ENCODE peak calls at places on chromosomes 13 and 19, in ten cellular contexts. H, B, E, C, F, A, W, I, M and X are unnamed samples. For H3K36me3 and H3K4me1, the result is how much of the 10 kb centered on the place peaks cover.

GRCh38 chr13:35621989-35622388 is 145.5 kb upstream of the MAB21L1 start:
- DNase-seq in W (no peak), A (no peak), E (no peak), B (no peak), F (no peak), H (no peak), C (no peak), M (no peak), I (no peak), X (no peak)

GRCh38 chr13:84847107-84847506 is 952.1 kb downstream of the SLITRK6 start:
- DNase-seq in F (no peak), E (no peak), I (no peak), H (no peak), A (no peak), B (no peak), M (no peak), C (no peak), W (no peak), X (no peak)

GRCh38 chr13:82962422-82962821 is 919.9 kb downstream of the SLITRK1 start:
- DNase-seq in W (no peak), H (no peak), M (no peak), E (no peak), C (no peak), A (no peak), F (no peak), B (no peak), I (no peak), X (no peak)

GRCh38 chr13:41458187-41458938 is 1.0 kb downstream of the RGCC start:
- DNase-seq in A (no peak), H (peak), I (no peak), C (no peak), M (peak), F (peak), E (peak), W (no peak), B (no peak), X (peak)

GRCh38 chr19:33235269-33235995 is 9.8 kb upstream of the SLC7A10 start:
- DNase-seq in H (peak), A (peak), C (peak), I (peak), F (peak), M (peak), E (peak), B (peak), W (peak), X (peak)

GRCh38 chr13:26914624-26915023 is 154.0 kb upstream of the GPR12 start:
- DNase-seq in M (no peak), B (no peak), W (no peak), E (no peak), I (no peak), F (no peak), A (no peak), C (no peak), H (no peak), X (no peak)

GRCh38 chr19:28199323-28199722 is 1013.6 kb downstream of the UQCRFS1 start:
- DNase-seq in I (no peak), A (no peak), B (no peak), F (no peak), C (no peak), H (no peak), E (no peak), M (no peak), W (no peak), X (no peak)

GRCh38 chr19:38266070-38266469 is 1.7 kb downstream of the SPINT2 start:
- DNase-seq in M (no peak), B (no peak), I (no peak), F (no peak), W (peak), H (no peak), C (no peak), A (no peak), E (no peak), X (no peak)

GRCh38 chr13:105918842-105919741 is 616.4 kb downstream of the EFNB2 start:
- DNase-seq in I (no peak), W (peak), A (no peak), E (no peak), C (no peak), B (no peak), M (no peak), H (no peak), F (no peak), X (no peak)

GRCh38 chr13:97904059-97904458 is 49.4 kb upstream of the IPO5 start:
- DNase-seq in W (no peak), C (no peak), H (no peak), E (no peak), M (no peak), B (no peak), I (no peak), F (no peak), A (no peak), X (no peak)

GRCh38 chr13:107035778-107036177 is 467.8 kb upstream of the ARGLU1 start:
- DNase-seq in F (no peak), M (no peak), H (no peak), B (no peak), C (no peak), E (no peak), I (no peak), W (no peak), A (no peak), X (no peak)

GRCh38 chr19:23822735-23823134 is 64.0 kb upstream of the ZNF681 start:
- DNase-seq in M (no peak), W (peak), F (no peak), A (no peak), B (no peak), I (no peak), C (no peak), H (no peak), E (no peak), X (no peak)

GRCh38 chr19:28351761-28352160 is 861.2 kb downstream of the UQCRFS1 start:
- DNase-seq in E (no peak), F (no peak), B (no peak), W (no peak), A (no peak), H (no peak), M (no peak), I (no peak), C (no peak), X (no peak)

GRCh38 chr13:71864981-71865857 is 1.8 kb downstream of the DACH1 start:
- DNase-seq in I (no peak), H (peak), C (no peak), M (no peak), F (peak), B (no peak), W (no peak), E (peak), A (no peak), X (peak)

GRCh38 chr19:5621945-5622464 is 571 bp downstream of the SAFB2 start:
- DNase-seq in E (peak), C (no peak), I (no peak), H (peak), A (no peak), W (no peak), M (no peak), B (no peak), F (no peak), X (peak)

GRCh38 chr19:17718988-17719711 is at the start of gene MAP1S:
- DNase-seq in W (peak), A (no peak), M (peak), B (peak), E (peak), F (peak), H (peak), I (no peak), C (peak), X (peak)

GRCh38 chr13:46567671-46568070 is 14.7 kb downstream of the LRCH1 start:
- DNase-seq in E (no peak), H (no peak), W (no peak), F (no peak), M (no peak), A (no peak), B (no peak), C (no peak), I (no peak), X (no peak)

GRCh38 chr19:46373573-46374359 is 26.9 kb downstream of the PPP5C start:
- DNase-seq in M (no peak), I (no peak), E (peak), W (peak), A (peak), B (peak), C (no peak), H (peak), F (peak), X (peak)

GRCh38 chr19:23771761-23772667 is 13.3 kb upstream of the ZNF681 start:
- DNase-seq in C (no peak), H (no peak), I (no peak), W (no peak), E (no peak), M (no peak), B (no peak), F (no peak), A (no peak), X (no peak)

GRCh38 chr13:107874456-107874855 is 340.9 kb downstream of the LIG4 start:
- DNase-seq in C (no peak), H (no peak), I (no peak), B (no peak), F (no peak), W (no peak), M (no peak), A (no peak), E (no peak), X (no peak)

GRCh38 chr19:47778954-47779351 is 450 bp downstream of the SELENOW start:
- DNase-seq in W (no peak), B (no peak), M (no peak), C (no peak), E (peak), I (no peak), H (no peak), F (peak), A (no peak), X (no peak)

GRCh38 chr13:99392126-99392805 is 85.1 kb upstream of the GPR183 start:
- DNase-seq in H (no peak), E (no peak), M (no peak), F (no peak), C (no peak), A (no peak), I (no peak), B (no peak), W (no peak), X (no peak)

GRCh38 chr13:104014803-104015645 is 948.8 kb upstream of the SLC10A2 start:
- DNase-seq in W (no peak), A (no peak), E (no peak), M (no peak), F (no peak), I (no peak), C (no peak), H (no peak), B (no peak), X (no peak)

GRCh38 chr13:109881347-109881725 is 95.0 kb upstream of the IRS2 start:
- DNase-seq in A (no peak), M (no peak), I (no peak), F (no peak), B (no peak), W (no peak), H (no peak), C (no peak), E (no peak), X (no peak)

GRCh38 chr19:1227655-1228054 is 10.2 kb downstream of the CBARP start:
- DNase-seq in M (no peak), I (no peak), F (no peak), W (no peak), H (no peak), A (no peak), B (no peak), E (no peak), C (no peak), X (no peak)

GRCh38 chr19:16564842-16565241 is 7.4 kb downstream of the SLC35E1 start:
- DNase-seq in F (no peak), H (peak), W (peak), B (no peak), I (no peak), C (no peak), E (no peak), M (no peak), A (no peak), X (no peak)

GRCh38 chr19:16562608-16563025 is 9.6 kb downstream of the SLC35E1 start:
- DNase-seq in A (no peak), M (no peak), I (no peak), H (no peak), E (no peak), F (no peak), B (no peak), C (no peak), W (no peak), X (no peak)

GRCh38 chr19:16561382-16561781 is 10.8 kb downstream of the SLC35E1 start:
- DNase-seq in C (no peak), E (no peak), I (no peak), A (no peak), W (no peak), B (no peak), F (no peak), M (no peak), H (no peak), X (no peak)

DNA sequence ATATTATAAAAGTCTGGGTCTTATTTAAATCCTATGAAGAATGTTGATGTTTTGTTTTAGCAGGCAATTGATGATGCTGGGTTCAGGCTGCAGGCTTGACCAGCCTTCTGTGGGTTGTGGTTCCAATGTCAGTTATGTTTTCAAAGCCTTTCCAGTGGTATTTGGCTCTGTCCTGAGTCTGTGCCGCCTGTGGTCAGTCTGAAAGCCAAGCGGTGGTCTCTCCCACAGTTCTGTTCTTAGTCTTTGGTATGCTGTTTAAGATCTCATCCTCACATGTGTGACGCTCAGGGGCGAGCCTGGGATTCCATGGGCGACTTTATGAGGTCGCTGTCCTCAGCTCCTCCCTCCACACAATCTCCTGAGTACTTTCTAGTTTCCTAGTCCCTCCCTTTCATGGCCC is 12.3 kb downstream of the SLC35E1 start:
- DNase-seq in M (no peak), B (no peak), I (no peak), H (no peak), A (no peak), W (no peak), C (no peak), E (no peak), F (no peak), X (no peak)
- H3K36me3 ChIP-seq in M (under half), B (under half), I (half or more), H (under half), A (under half), W (under half), C (under half), E (under half), F (half or more), X (under half)

GRCh38 chr13:79659161-79659560 is 178.2 kb downstream of the NDFIP2 start:
- DNase-seq in F (peak), B (peak), I (no peak), H (no peak), W (no peak), A (no peak), C (no peak), E (peak), M (no peak), X (no peak)

GRCh38 chr13:79660361-79660760 is 179.4 kb downstream of the NDFIP2 start:
- DNase-seq in W (no peak), H (no peak), B (no peak), C (no peak), A (no peak), F (no peak), M (no peak), E (no peak), I (no peak), X (no peak)

GRCh38 chr13:79658333-79658975 is 177.5 kb downstream of the NDFIP2 start:
- DNase-seq in W (no peak), I (no peak), H (no peak), M (no peak), B (no peak), E (no peak), C (no peak), A (no peak), F (no peak), X (no peak)

GRCh38 chr13:79655509-79655908 is 174.6 kb downstream of the NDFIP2 start:
- DNase-seq in W (no peak), C (no peak), M (no peak), B (no peak), A (no peak), H (no peak), I (no peak), E (no peak), F (no peak), X (no peak)

GRCh38 chr13:79654520-79654919 is 173.6 kb downstream of the NDFIP2 start:
- DNase-seq in B (no peak), I (no peak), F (no peak), C (no peak), A (no peak), W (no peak), E (no peak), H (no peak), M (no peak), X (no peak)
- H3K27ac ChIP-seq in B (no peak), I (no peak), F (no peak), C (no peak), A (no peak), W (no peak), E (no peak), H (no peak), M (no peak), X (no peak)

DNA sequence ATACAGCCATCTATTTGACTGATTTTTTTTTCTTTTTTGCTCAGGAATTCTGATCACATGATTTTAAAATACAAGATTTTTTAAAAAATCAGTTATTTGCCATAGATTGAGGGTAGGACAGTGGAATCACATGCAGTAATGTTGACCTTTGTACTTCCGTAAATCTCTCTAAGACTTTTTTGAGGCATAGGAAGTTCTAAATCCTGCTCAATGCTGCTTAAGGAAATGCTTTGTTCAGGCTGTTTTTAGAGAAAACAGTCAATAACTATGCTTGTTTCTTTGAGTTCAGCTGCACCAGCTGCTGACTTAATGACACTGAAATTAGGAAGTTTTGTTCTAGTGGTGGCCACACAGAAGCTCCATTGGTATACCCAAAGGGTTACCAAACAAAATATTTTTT is 61.0 kb downstream of the KLF12 start:
- DNase-seq in H (no peak), B (no peak), C (no peak), M (no peak), A (no peak), W (no peak), I (no peak), E (no peak), F (no peak), X (no peak)
- H3K4me1 ChIP-seq in H (under half), B (under half), C (under half), M (half or more), A (under half), W (under half), I (under half), E (under half), F (half or more), X (under half)

GRCh38 chr19:58544591-58545285 is 874 bp downstream of the TRIM28 start:
- DNase-seq in M (no peak), A (no peak), C (peak), W (no peak), F (no peak), B (peak), E (no peak), I (no peak), H (no peak), X (peak)
- H3K36me3 ChIP-seq in M (under half), A (under half), C (under half), W (under half), F (under half), B (under half), E (under half), I (under half), H (under half), X (under half)

GRCh38 chr13:32415019-32415418 is 12.9 kb downstream of the N4BP2L1 start:
- DNase-seq in C (no peak), W (no peak), A (no peak), I (no peak), F (no peak), H (no peak), B (no peak), M (no peak), E (no peak), X (peak)
- H3K27ac ChIP-seq in C (no peak), W (no peak), A (no peak), I (no peak), F (no peak), H (no peak), B (no peak), M (no peak), E (no peak), X (no peak)

GRCh38 chr19:13028027-13028426 is 32.8 kb downstream of the NFIX start:
- DNase-seq in M (no peak), W (no peak), H (no peak), B (no peak), E (no peak), A (no peak), C (no peak), I (no peak), F (no peak), X (no peak)

GRCh38 chr19:13027557-13027956 is 32.3 kb downstream of the NFIX start:
- DNase-seq in W (no peak), I (no peak), A (no peak), C (no peak), M (no peak), F (no peak), B (no peak), H (no peak), E (no peak), X (no peak)

GRCh38 chr19:13031917-13032623 is 36.8 kb downstream of the NFIX start:
- DNase-seq in E (no peak), M (no peak), F (no peak), W (peak), C (no peak), H (no peak), I (no peak), A (no peak), B (no peak), X (no peak)

GRCh38 chr19:13029301-13029880 is 34.1 kb downstream of the NFIX start:
- DNase-seq in M (no peak), W (no peak), I (no peak), H (no peak), A (no peak), E (no peak), C (no peak), B (no peak), F (no peak), X (no peak)

GRCh38 chr19:13029893-13030292 is 34.6 kb downstream of the NFIX start:
- DNase-seq in H (no peak), E (no peak), C (no peak), A (no peak), I (no peak), F (no peak), M (no peak), B (no peak), W (no peak), X (no peak)
- H3K4me1 ChIP-seq in H (half or more), E (under half), C (under half), A (half or more), I (under half), F (half or more), M (under half), B (under half), W (under half), X (under half)

DNA sequence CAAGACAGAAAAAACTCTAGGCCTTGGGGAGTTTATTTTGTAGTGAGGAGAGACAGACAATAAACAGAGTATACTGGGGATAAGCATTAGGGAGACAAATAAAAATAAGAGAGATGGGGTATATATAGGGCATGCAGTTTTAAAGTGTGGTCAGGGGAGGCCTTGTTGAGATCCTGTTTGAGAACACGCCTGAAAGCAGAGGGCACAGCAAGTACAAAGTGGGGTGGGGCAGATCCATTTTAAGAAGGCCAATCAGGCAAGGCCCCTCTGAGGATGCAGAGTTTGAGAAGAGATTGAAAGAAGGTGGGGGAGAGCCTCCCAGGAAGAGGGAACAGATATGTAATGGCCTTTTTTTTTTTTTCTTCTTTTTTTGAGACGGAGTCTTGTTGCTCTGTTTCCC is 2.1 kb downstream of the PPP2R1A start:
- DNase-seq in B (no peak), I (no peak), A (no peak), C (no peak), H (no peak), W (no peak), M (no peak), F (no peak), E (no peak), X (no peak)
- H3K36me3 ChIP-seq in B (under half), I (under half), A (under half), C (under half), H (under half), W (under half), M (under half), F (under half), E (under half), X (under half)

DNA sequence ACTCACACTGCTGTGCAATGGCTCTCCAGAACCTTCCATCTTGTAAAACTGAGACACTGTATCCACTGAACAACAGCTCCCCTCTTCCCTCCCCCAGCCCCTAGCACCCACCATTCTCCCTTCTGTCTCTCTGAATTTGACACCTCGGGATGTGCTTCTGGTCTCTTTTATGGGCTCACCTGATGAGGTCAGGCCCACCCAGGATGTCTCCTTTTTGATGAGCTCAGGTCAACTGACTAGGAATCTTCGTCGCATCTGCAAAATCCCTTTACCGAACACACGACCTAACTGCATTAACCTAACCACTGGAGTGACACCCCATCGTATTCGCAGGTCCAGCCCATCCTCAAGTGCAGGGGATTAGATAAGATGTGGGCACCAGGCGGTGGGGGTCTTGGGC is 73.9 kb downstream of the GNG7 start:
- DNase-seq in C (no peak), F (no peak), B (no peak), H (no peak), E (no peak), M (no peak), A (no peak), W (no peak), I (no peak), X (no peak)
- H3K27ac ChIP-seq in C (no peak), F (peak), B (no peak), H (no peak), E (no peak), M (no peak), A (peak), W (no peak), I (peak), X (peak)